ENCODE peak calls at places on chromosome 19, in six cellular contexts. One of them, this sample, is unnamed.

GRCh38 chr19:40612831-40613668 is 11.9 kb downstream of the LTBP4 start:
- DNase-seq in CD8-positive, alpha-beta memory T cell: peak; percentile 66
- DNase-seq in ovary: peak; percentile 85
- DNase-seq in iPS DF 6.9: no peak
- DNase-seq in ascending aorta: peak; percentile 65
- DNase-seq in AG04450: no peak
- DNase-seq in this sample: peak; percentile 56

GRCh38 chr19:12937243-12938053 is 961 bp upstream of the CALR start:
- DNase-seq in iPS DF 6.9: no peak
- DNase-seq in ascending aorta: no peak
- DNase-seq in AG04450: no peak
- DNase-seq in ovary: no peak
- DNase-seq in CD8-positive, alpha-beta memory T cell: no peak
- DNase-seq in this sample: no peak

GRCh38 chr19:3479177-3479818 is 1.0 kb downstream of the SMIM24 start:
- DNase-seq in ascending aorta: no peak
- DNase-seq in iPS DF 6.9: no peak
- DNase-seq in AG04450: no peak
- DNase-seq in ovary: no peak
- DNase-seq in CD8-positive, alpha-beta memory T cell: peak; percentile 53
- DNase-seq in this sample: peak; percentile 30

GRCh38 chr19:49017666-49018351 is 918 bp upstream of the LHB start:
- DNase-seq in ovary: peak; percentile 54
- DNase-seq in iPS DF 6.9: no peak
- DNase-seq in AG04450: no peak
- DNase-seq in ascending aorta: peak; percentile 77
- DNase-seq in CD8-positive, alpha-beta memory T cell: peak; percentile 71
- DNase-seq in this sample: peak; percentile 58

GRCh38 chr19:403221-404036 is 5.5 kb downstream of the C2CD4C start:
- DNase-seq in ascending aorta: peak; percentile 19
- DNase-seq in ovary: no peak
- DNase-seq in iPS DF 6.9: no peak
- DNase-seq in AG04450: no peak
- DNase-seq in CD8-positive, alpha-beta memory T cell: no peak
- DNase-seq in this sample: peak; percentile 8

GRCh38 chr19:34595683-34596082 is 81.3 kb downstream of the SCGB2B2 start:
- DNase-seq in ovary: no peak
- DNase-seq in iPS DF 6.9: no peak
- DNase-seq in CD8-positive, alpha-beta memory T cell: no peak
- DNase-seq in ascending aorta: no peak
- DNase-seq in AG04450: no peak
- DNase-seq in this sample: no peak

GRCh38 chr19:49333426-49334288 is 1.5 kb upstream of the CD37 start:
- DNase-seq in AG04450: no peak
- DNase-seq in iPS DF 6.9: no peak
- DNase-seq in CD8-positive, alpha-beta memory T cell: peak; percentile 74
- DNase-seq in ovary: peak; percentile 19
- DNase-seq in ascending aorta: peak; percentile 65
- DNase-seq in this sample: peak; percentile 47

GRCh38 chr19:45886427-45887310 is 728 bp upstream of the IRF2BP1 start:
- DNase-seq in iPS DF 6.9: peak; percentile 87
- DNase-seq in AG04450: peak; percentile 73
- DNase-seq in ascending aorta: peak; percentile 96
- DNase-seq in ovary: peak; percentile 91
- DNase-seq in CD8-positive, alpha-beta memory T cell: peak; percentile 91
- DNase-seq in this sample: peak; percentile 73

GRCh38 chr19:10654610-10655456 is 687 bp downstream of the ILF3 start:
- DNase-seq in ascending aorta: peak; percentile 74
- DNase-seq in iPS DF 6.9: peak; percentile 58
- DNase-seq in AG04450: no peak
- DNase-seq in CD8-positive, alpha-beta memory T cell: no peak
- DNase-seq in ovary: peak; percentile 79
- DNase-seq in this sample: peak; percentile 51

GRCh38 chr19:38619361-38620174 is 580 bp downstream of the EIF3K start:
- DNase-seq in ovary: no peak
- DNase-seq in CD8-positive, alpha-beta memory T cell: no peak
- DNase-seq in iPS DF 6.9: no peak
- DNase-seq in ascending aorta: no peak
- DNase-seq in AG04450: no peak
- DNase-seq in this sample: no peak

GRCh38 chr19:31992750-31993149 is 352.7 kb upstream of the ZNF507 start:
- DNase-seq in AG04450: no peak
- DNase-seq in ascending aorta: no peak
- DNase-seq in ovary: no peak
- DNase-seq in CD8-positive, alpha-beta memory T cell: no peak
- DNase-seq in iPS DF 6.9: no peak
- DNase-seq in this sample: no peak

GRCh38 chr19:39557791-39558622 is 18.0 kb upstream of the EID2 start:
- DNase-seq in CD8-positive, alpha-beta memory T cell: peak; percentile 21
- DNase-seq in iPS DF 6.9: no peak
- DNase-seq in ascending aorta: no peak
- DNase-seq in AG04450: no peak
- DNase-seq in ovary: no peak
- DNase-seq in this sample: no peak

GRCh38 chr19:37082307-37082706 is 4.1 kb downstream of the ZNF420 start:
- DNase-seq in AG04450: no peak
- DNase-seq in ovary: no peak
- DNase-seq in iPS DF 6.9: no peak
- DNase-seq in ascending aorta: no peak
- DNase-seq in CD8-positive, alpha-beta memory T cell: no peak
- DNase-seq in this sample: no peak

GRCh38 chr19:37087110-37087509 is 8.9 kb downstream of the ZNF420 start:
- DNase-seq in CD8-positive, alpha-beta memory T cell: no peak
- DNase-seq in ascending aorta: no peak
- DNase-seq in ovary: no peak
- DNase-seq in iPS DF 6.9: no peak
- DNase-seq in AG04450: no peak
- DNase-seq in this sample: no peak
- H3K9me3 ChIP-seq in CD8-positive, alpha-beta memory T cell: peaks cover 14% of the 10 kb centered on the region
- H3K9me3 ChIP-seq in ascending aorta: peaks cover 100% of the 10 kb centered on the region
- H3K9me3 ChIP-seq in ovary: peaks cover 32% of the 10 kb centered on the region
- H3K9me3 ChIP-seq in iPS DF 6.9: no peaks in the 10 kb centered on the region
- H3K9me3 ChIP-seq in AG04450: peaks cover 32% of the 10 kb centered on the region
- H3K9me3 ChIP-seq in this sample: peaks cover 21% of the 10 kb centered on the region

GRCh38 chr19:57927587-57927986 is 7.6 kb downstream of the ZNF418 start:
- DNase-seq in CD8-positive, alpha-beta memory T cell: no peak
- DNase-seq in ascending aorta: no peak
- DNase-seq in AG04450: no peak
- DNase-seq in ovary: no peak
- DNase-seq in iPS DF 6.9: no peak
- DNase-seq in this sample: no peak
- H3K9me3 ChIP-seq in CD8-positive, alpha-beta memory T cell: peaks cover 34% of the 10 kb centered on the region
- H3K9me3 ChIP-seq in ascending aorta: peaks cover 99% of the 10 kb centered on the region
- H3K9me3 ChIP-seq in AG04450: peaks cover 86% of the 10 kb centered on the region
- H3K9me3 ChIP-seq in ovary: peaks cover 55% of the 10 kb centered on the region
- H3K9me3 ChIP-seq in iPS DF 6.9: peaks cover 11% of the 10 kb centered on the region
- H3K9me3 ChIP-seq in this sample: peaks cover 16% of the 10 kb centered on the region

DNA sequence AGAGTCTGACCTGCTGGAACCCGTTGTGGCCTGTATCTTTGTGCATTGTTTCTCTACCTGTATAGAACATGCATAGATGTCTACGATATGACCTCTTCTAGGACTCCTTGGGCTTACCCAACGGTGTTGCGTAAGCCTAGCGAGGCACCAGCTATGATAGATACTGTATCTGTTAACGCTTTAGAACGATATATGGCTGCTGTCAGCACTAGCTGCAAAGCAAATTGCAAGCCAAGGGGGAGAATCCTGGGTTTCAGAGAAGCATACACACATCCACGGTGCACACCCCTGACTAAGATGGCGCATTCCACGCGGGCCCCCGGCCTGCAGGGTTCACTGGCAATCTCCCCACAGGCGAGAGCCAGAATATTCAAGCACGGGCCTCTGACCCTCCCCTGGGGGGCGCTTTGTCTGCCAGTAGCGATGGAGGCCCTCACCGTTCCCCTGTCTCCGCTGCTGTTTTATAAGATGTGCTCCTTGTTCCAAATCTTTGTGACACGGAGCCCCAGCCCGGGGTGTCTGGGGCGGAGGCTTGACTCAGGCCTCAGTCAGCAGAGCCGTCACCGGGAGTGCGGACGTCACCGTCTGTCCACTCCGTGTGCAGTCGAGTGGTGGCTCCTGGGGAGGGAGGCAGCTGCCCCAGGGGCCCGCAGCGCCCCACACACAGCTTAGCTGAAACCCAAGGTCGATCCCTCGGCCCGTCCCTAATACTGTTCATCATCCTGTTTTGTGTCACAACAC is 12.9 kb upstream of the RPS15 start:
- DNase-seq in ascending aorta: no peak
- DNase-seq in ovary: no peak
- DNase-seq in iPS DF 6.9: no peak
- DNase-seq in AG04450: no peak
- DNase-seq in CD8-positive, alpha-beta memory T cell: no peak
- DNase-seq in this sample: no peak
- H3K9me3 ChIP-seq in ascending aorta: no peaks in the 10 kb centered on the region
- H3K9me3 ChIP-seq in ovary: no peaks in the 10 kb centered on the region
- H3K9me3 ChIP-seq in iPS DF 6.9: no peaks in the 10 kb centered on the region
- H3K9me3 ChIP-seq in AG04450: no peaks in the 10 kb centered on the region
- H3K9me3 ChIP-seq in CD8-positive, alpha-beta memory T cell: no peaks in the 10 kb centered on the region
- H3K9me3 ChIP-seq in this sample: no peaks in the 10 kb centered on the region

DNA sequence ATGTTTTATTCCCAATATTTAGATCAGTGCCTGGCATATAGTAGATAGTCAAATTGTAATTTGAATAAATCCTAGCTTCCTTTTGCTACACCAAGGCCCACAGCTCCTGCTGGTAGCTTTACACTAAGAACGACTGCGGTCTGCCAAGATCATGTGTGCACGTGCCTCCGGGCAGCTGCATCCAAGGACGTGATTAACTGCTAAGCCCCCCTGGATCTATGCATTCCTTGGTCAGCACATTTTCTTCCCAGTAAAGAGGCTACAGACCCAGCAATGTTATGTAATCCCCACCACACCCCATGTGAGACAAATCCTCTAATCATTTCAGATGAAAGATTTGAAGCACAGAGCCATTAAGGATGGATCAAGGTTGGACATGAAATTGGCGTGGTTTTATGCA is 65.1 kb upstream of the PEG3 start:
- DNase-seq in ascending aorta: no peak
- DNase-seq in ovary: no peak
- DNase-seq in CD8-positive, alpha-beta memory T cell: no peak
- DNase-seq in AG04450: no peak
- DNase-seq in iPS DF 6.9: no peak
- DNase-seq in this sample: no peak
- H3K9me3 ChIP-seq in ascending aorta: no peaks in the 10 kb centered on the region
- H3K9me3 ChIP-seq in ovary: no peaks in the 10 kb centered on the region
- H3K9me3 ChIP-seq in CD8-positive, alpha-beta memory T cell: no peaks in the 10 kb centered on the region
- H3K9me3 ChIP-seq in AG04450: peaks cover 48% of the 10 kb centered on the region
- H3K9me3 ChIP-seq in iPS DF 6.9: peaks cover 8% of the 10 kb centered on the region
- H3K9me3 ChIP-seq in this sample: peaks cover 3% of the 10 kb centered on the region

GRCh38 chr19:36508325-36508724 is 19.0 kb upstream of the ZNF566 start:
- DNase-seq in ovary: no peak
- DNase-seq in ascending aorta: no peak
- DNase-seq in AG04450: no peak
- DNase-seq in CD8-positive, alpha-beta memory T cell: no peak
- DNase-seq in iPS DF 6.9: no peak
- DNase-seq in this sample: no peak
- H3K9me3 ChIP-seq in ovary: peaks cover 22% of the 10 kb centered on the region
- H3K9me3 ChIP-seq in ascending aorta: peaks cover 100% of the 10 kb centered on the region
- H3K9me3 ChIP-seq in AG04450: peaks cover 64% of the 10 kb centered on the region
- H3K9me3 ChIP-seq in CD8-positive, alpha-beta memory T cell: peaks cover 28% of the 10 kb centered on the region
- H3K9me3 ChIP-seq in iPS DF 6.9: no peaks in the 10 kb centered on the region
- H3K9me3 ChIP-seq in this sample: peaks cover 18% of the 10 kb centered on the region

DNA sequence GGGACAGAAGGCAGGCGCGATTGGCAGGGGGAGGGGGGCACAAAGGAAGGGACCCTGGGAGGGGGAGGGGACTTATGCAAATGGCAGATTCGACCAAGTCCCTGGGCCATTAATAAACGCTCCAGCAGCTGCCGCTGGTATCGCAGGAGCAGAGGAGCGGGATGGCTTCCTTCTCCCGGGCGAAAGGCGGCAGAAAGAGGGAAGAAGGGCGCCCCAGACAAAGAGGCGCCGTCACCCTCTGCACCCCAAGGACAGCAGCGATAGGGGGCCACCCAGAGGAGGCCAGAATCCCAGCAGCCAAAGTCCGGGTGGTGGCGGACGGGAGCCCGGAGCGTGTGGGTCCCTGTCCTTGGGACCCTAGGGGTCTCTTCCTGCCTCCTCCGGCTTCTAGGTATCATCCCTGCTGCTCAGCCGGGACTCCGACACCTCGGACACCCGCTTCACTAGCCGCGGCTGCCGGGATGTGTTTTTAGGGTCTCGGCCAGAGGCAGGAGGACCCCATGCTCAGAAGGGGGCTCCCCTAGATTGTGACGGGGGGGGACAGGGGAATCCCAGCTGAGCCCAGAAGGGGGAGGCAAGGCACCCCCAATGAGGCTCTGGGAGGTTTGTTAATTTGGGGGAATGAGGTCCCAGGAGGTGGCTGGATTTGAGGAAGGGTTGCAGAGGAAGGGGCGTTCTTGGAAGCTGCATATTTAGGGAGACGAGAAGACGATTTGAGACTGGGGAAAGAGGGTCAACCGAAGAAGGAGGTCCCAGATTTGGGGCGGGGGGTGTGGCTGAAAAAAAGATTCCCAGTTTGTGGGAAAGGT is 1.7 kb downstream of the PTPRS start:
- DNase-seq in AG04450: no peak
- DNase-seq in iPS DF 6.9: no peak
- DNase-seq in ovary: no peak
- DNase-seq in CD8-positive, alpha-beta memory T cell: no peak
- DNase-seq in ascending aorta: no peak
- DNase-seq in this sample: no peak
- H3K9me3 ChIP-seq in AG04450: no peaks in the 10 kb centered on the region
- H3K9me3 ChIP-seq in iPS DF 6.9: no peaks in the 10 kb centered on the region
- H3K9me3 ChIP-seq in ovary: no peaks in the 10 kb centered on the region
- H3K9me3 ChIP-seq in CD8-positive, alpha-beta memory T cell: no peaks in the 10 kb centered on the region
- H3K9me3 ChIP-seq in ascending aorta: no peaks in the 10 kb centered on the region
- H3K9me3 ChIP-seq in this sample: no peaks in the 10 kb centered on the region